ENCODE peak calls at places on chromosomes 6 and 20, in eight cellular contexts. One of them, this sample, is unnamed.

GRCh38 chr6:152022303-152022702 is 214.8 kb downstream of the ESR1 start:
- DNase-seq in sigmoid colon: no peak
- DNase-seq in nephron progenitor cell: no peak
- DNase-seq in dorsolateral prefrontal cortex: no peak
- DNase-seq in right atrium auricular region: no peak
- DNase-seq in hepatocyte: no peak
- DNase-seq in OCI-LY7: no peak
- DNase-seq in cardiac fibroblast: no peak
- DNase-seq in this sample: no peak

GRCh38 chr6:158314737-158315136 is 2.5 kb downstream of the TULP4 start:
- DNase-seq in nephron progenitor cell: no peak
- DNase-seq in hepatocyte: no peak
- DNase-seq in dorsolateral prefrontal cortex: no peak
- DNase-seq in cardiac fibroblast: no peak
- DNase-seq in sigmoid colon: no peak
- DNase-seq in OCI-LY7: no peak
- DNase-seq in right atrium auricular region: no peak
- DNase-seq in this sample: no peak

GRCh38 chr6:125144822-125145221 is 8.8 kb upstream of the TPD52L1 start:
- DNase-seq in cardiac fibroblast: no peak
- DNase-seq in OCI-LY7: no peak
- DNase-seq in sigmoid colon: no peak
- DNase-seq in hepatocyte: no peak
- DNase-seq in nephron progenitor cell: no peak
- DNase-seq in right atrium auricular region: no peak
- DNase-seq in dorsolateral prefrontal cortex: no peak
- DNase-seq in this sample: no peak

GRCh38 chr6:83231146-83231545 is 38.0 kb downstream of the RWDD2A start:
- DNase-seq in nephron progenitor cell: no peak
- DNase-seq in OCI-LY7: no peak
- DNase-seq in right atrium auricular region: no peak
- DNase-seq in hepatocyte: no peak
- DNase-seq in cardiac fibroblast: peak; percentile 72
- DNase-seq in sigmoid colon: no peak
- DNase-seq in dorsolateral prefrontal cortex: no peak
- DNase-seq in this sample: no peak

GRCh38 chr20:1469306-1469905 is 2.8 kb upstream of the NSFL1C start:
- DNase-seq in right atrium auricular region: no peak
- DNase-seq in nephron progenitor cell: no peak
- DNase-seq in sigmoid colon: no peak
- DNase-seq in cardiac fibroblast: no peak
- DNase-seq in dorsolateral prefrontal cortex: no peak
- DNase-seq in OCI-LY7: no peak
- DNase-seq in hepatocyte: no peak
- DNase-seq in this sample: no peak

GRCh38 chr6:29294499-29294914 is 7.0 kb upstream of the OR14J1 start:
- DNase-seq in sigmoid colon: no peak
- DNase-seq in OCI-LY7: no peak
- DNase-seq in nephron progenitor cell: no peak
- DNase-seq in hepatocyte: no peak
- DNase-seq in right atrium auricular region: no peak
- DNase-seq in dorsolateral prefrontal cortex: no peak
- DNase-seq in cardiac fibroblast: no peak
- DNase-seq in this sample: no peak

GRCh38 chr20:45878076-45878731 is 2.8 kb upstream of the ZSWIM1 start:
- DNase-seq in hepatocyte: no peak
- DNase-seq in nephron progenitor cell: no peak
- DNase-seq in sigmoid colon: no peak
- DNase-seq in cardiac fibroblast: peak; percentile 48
- DNase-seq in dorsolateral prefrontal cortex: no peak
- DNase-seq in right atrium auricular region: no peak
- DNase-seq in OCI-LY7: no peak
- DNase-seq in this sample: no peak

GRCh38 chr6:27752038-27752885 is 159.9 kb downstream of the OR2B2 start:
- DNase-seq in hepatocyte: peak; percentile 88
- DNase-seq in nephron progenitor cell: peak; percentile 56
- DNase-seq in dorsolateral prefrontal cortex: peak; percentile 52
- DNase-seq in right atrium auricular region: no peak
- DNase-seq in cardiac fibroblast: peak; percentile 86
- DNase-seq in OCI-LY7: peak; percentile 82
- DNase-seq in sigmoid colon: peak; percentile 72
- DNase-seq in this sample: peak; percentile 50

GRCh38 chr6:106757267-106757666 is 127.9 kb downstream of the QRSL1 start:
- DNase-seq in OCI-LY7: no peak
- DNase-seq in dorsolateral prefrontal cortex: no peak
- DNase-seq in nephron progenitor cell: no peak
- DNase-seq in cardiac fibroblast: no peak
- DNase-seq in right atrium auricular region: no peak
- DNase-seq in sigmoid colon: no peak
- DNase-seq in hepatocyte: no peak
- DNase-seq in this sample: no peak

GRCh38 chr6:149723771-149724417 is 6.0 kb upstream of the LATS1 start:
- DNase-seq in right atrium auricular region: no peak
- DNase-seq in cardiac fibroblast: peak; percentile 88
- DNase-seq in dorsolateral prefrontal cortex: peak; percentile 39
- DNase-seq in nephron progenitor cell: no peak
- DNase-seq in hepatocyte: peak; percentile 83
- DNase-seq in OCI-LY7: peak; percentile 72
- DNase-seq in sigmoid colon: no peak
- DNase-seq in this sample: peak; percentile 28

GRCh38 chr20:56380375-56380774 is 11.6 kb downstream of the AURKA start:
- DNase-seq in nephron progenitor cell: no peak
- DNase-seq in cardiac fibroblast: peak; percentile 83
- DNase-seq in hepatocyte: no peak
- DNase-seq in right atrium auricular region: no peak
- DNase-seq in sigmoid colon: no peak
- DNase-seq in dorsolateral prefrontal cortex: no peak
- DNase-seq in OCI-LY7: no peak
- DNase-seq in this sample: no peak

DNA sequence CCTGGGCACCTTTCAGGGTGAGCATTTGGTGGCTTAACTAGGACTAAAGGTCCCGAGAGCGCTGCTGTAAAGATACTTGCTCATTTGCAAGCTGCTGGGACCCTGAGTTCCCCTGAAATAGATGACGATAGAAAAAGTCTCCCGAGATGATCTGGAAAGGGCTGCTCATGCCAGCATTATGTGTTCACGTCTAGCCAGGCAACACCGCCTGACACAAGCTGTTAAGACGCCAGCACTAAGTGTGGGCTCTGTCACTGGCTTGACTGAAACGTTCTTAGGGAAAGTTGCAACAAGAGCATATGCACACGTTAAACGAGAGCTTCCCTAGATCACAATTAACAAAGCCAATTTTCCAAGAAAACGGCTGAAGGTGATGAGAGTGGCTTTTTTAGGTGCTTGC is 113.7 kb downstream of the SLC23A2 start:
- DNase-seq in nephron progenitor cell: no peak
- DNase-seq in sigmoid colon: peak; percentile 10
- DNase-seq in dorsolateral prefrontal cortex: no peak
- DNase-seq in OCI-LY7: no peak
- DNase-seq in hepatocyte: no peak
- DNase-seq in cardiac fibroblast: no peak
- DNase-seq in right atrium auricular region: no peak
- DNase-seq in this sample: no peak
- TF ChIP-seq CTCF in nephron progenitor cell: no peak
- TF ChIP-seq CTCF in sigmoid colon: no peak
- TF ChIP-seq CTCF in dorsolateral prefrontal cortex: no peak
- TF ChIP-seq CTCF in OCI-LY7: no peak
- TF ChIP-seq CTCF in hepatocyte: no peak
- TF ChIP-seq CTCF in cardiac fibroblast: no peak
- TF ChIP-seq CTCF in right atrium auricular region: no peak
- TF ChIP-seq CTCF in this sample: no peak

DNA sequence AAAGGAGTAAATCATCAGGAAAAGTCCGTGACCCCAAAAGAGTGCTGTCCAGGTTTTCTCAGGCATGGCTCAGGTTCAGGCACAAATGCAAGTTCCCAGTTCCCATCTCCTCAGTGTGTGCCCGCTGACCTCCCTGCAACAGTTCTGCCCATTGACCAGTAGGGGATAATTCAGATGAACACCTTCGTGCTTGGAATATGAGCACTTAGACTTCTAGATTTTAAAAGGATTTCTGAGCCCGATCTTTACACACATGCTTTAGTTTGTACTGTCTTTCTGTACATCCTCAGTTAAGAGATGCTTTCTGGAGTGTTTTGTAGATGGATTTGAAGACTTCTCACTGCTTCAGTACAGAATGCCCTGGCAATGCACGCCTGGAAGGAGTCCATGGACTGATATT is 239.7 kb upstream of the PLCB4 start:
- DNase-seq in right atrium auricular region: no peak
- DNase-seq in hepatocyte: no peak
- DNase-seq in cardiac fibroblast: no peak
- DNase-seq in OCI-LY7: no peak
- DNase-seq in sigmoid colon: no peak
- DNase-seq in dorsolateral prefrontal cortex: no peak
- DNase-seq in nephron progenitor cell: no peak
- DNase-seq in this sample: no peak
- TF ChIP-seq CTCF in right atrium auricular region: no peak
- TF ChIP-seq CTCF in hepatocyte: no peak
- TF ChIP-seq CTCF in cardiac fibroblast: peak; percentile 19
- TF ChIP-seq CTCF in OCI-LY7: peak; percentile 29
- TF ChIP-seq CTCF in sigmoid colon: no peak
- TF ChIP-seq CTCF in dorsolateral prefrontal cortex: no peak
- TF ChIP-seq CTCF in nephron progenitor cell: peak; percentile 23
- TF ChIP-seq CTCF in this sample: no peak

GRCh38 chr6:91407706-91408105 is 820.8 kb upstream of the MAP3K7 start:
- DNase-seq in hepatocyte: no peak
- DNase-seq in OCI-LY7: no peak
- DNase-seq in right atrium auricular region: no peak
- DNase-seq in sigmoid colon: no peak
- DNase-seq in dorsolateral prefrontal cortex: no peak
- DNase-seq in nephron progenitor cell: no peak
- DNase-seq in cardiac fibroblast: no peak
- DNase-seq in this sample: no peak

GRCh38 chr6:91412532-91412931 is 825.7 kb upstream of the MAP3K7 start:
- DNase-seq in right atrium auricular region: no peak
- DNase-seq in nephron progenitor cell: no peak
- DNase-seq in sigmoid colon: no peak
- DNase-seq in dorsolateral prefrontal cortex: no peak
- DNase-seq in cardiac fibroblast: no peak
- DNase-seq in hepatocyte: no peak
- DNase-seq in OCI-LY7: no peak
- DNase-seq in this sample: no peak
- TF ChIP-seq CTCF in right atrium auricular region: no peak
- TF ChIP-seq CTCF in nephron progenitor cell: no peak
- TF ChIP-seq CTCF in sigmoid colon: no peak
- TF ChIP-seq CTCF in dorsolateral prefrontal cortex: no peak
- TF ChIP-seq CTCF in cardiac fibroblast: no peak
- TF ChIP-seq CTCF in hepatocyte: no peak
- TF ChIP-seq CTCF in OCI-LY7: no peak
- TF ChIP-seq CTCF in this sample: no peak

DNA sequence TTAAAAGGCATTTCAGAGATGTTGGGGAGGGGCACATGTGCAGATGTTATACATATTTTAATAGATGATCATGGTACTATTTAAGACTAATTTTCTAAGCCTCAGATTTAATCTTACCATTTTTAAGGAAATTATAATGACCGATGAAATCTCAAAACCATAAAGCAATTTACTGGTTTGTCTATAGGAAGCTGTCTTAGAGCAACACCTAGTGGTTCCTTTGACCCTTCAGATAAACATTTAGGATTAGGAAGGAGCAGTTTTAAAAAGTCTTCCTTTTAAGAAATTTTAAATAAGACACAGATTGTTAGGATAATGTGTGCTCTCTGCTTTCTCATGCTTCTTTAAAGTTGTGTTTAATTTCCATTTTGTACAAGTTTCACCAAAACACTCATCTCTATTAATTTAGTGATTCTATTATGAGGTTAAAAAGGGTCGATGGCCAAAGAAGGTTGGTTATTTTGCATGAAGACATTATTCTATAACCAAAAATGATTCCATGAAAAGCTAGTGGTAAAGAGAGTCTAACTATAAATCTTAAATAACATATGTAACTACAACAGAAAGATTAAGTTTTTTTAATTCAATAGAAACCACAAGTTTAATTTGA is 376.4 kb downstream of the HACE1 start:
- DNase-seq in sigmoid colon: no peak
- DNase-seq in OCI-LY7: no peak
- DNase-seq in right atrium auricular region: no peak
- DNase-seq in dorsolateral prefrontal cortex: no peak
- DNase-seq in cardiac fibroblast: peak; percentile 29
- DNase-seq in nephron progenitor cell: no peak
- DNase-seq in hepatocyte: peak; percentile 27
- DNase-seq in this sample: no peak
- TF ChIP-seq CTCF in sigmoid colon: no peak
- TF ChIP-seq CTCF in OCI-LY7: peak; percentile 74
- TF ChIP-seq CTCF in right atrium auricular region: peak; percentile 28
- TF ChIP-seq CTCF in dorsolateral prefrontal cortex: no peak
- TF ChIP-seq CTCF in cardiac fibroblast: peak; percentile 62
- TF ChIP-seq CTCF in nephron progenitor cell: peak; percentile 66
- TF ChIP-seq CTCF in hepatocyte: peak; percentile 64
- TF ChIP-seq CTCF in this sample: peak; percentile 32